ENCODE peak calls at places on chromosomes 11 and 22, in six cellular contexts. One of them, this sample, is unnamed.

GRCh38 chr11:16780698-16781550 is 42.5 kb downstream of the C11orf58 start:
- DNase-seq in activated naive CD4-positive, alpha-beta T cell treated with anti-CD3 and anti-CD28 coated beads, Interleukin-2, amount 10 ng/mL, durations not matched to agents 7 days and 5 days: no peak
- DNase-seq in ELR: no peak
- DNase-seq in ACHN: no peak
- DNase-seq in heart right ventricle: no peak
- DNase-seq in GM12892: no peak
- DNase-seq in this sample: no peak

GRCh38 chr11:8333431-8334401 is 70.0 kb upstream of the LMO1 start:
- DNase-seq in activated naive CD4-positive, alpha-beta T cell treated with anti-CD3 and anti-CD28 coated beads, Interleukin-2, amount 10 ng/mL, durations not matched to agents 7 days and 5 days: no peak
- DNase-seq in heart right ventricle: no peak
- DNase-seq in GM12892: no peak
- DNase-seq in ELR: peak; percentile 64
- DNase-seq in ACHN: peak; percentile 24
- DNase-seq in this sample: no peak

GRCh38 chr11:94652735-94653284 is 85.6 kb downstream of the PIWIL4 start:
- DNase-seq in activated naive CD4-positive, alpha-beta T cell treated with anti-CD3 and anti-CD28 coated beads, Interleukin-2, amount 10 ng/mL, durations not matched to agents 7 days and 5 days: no peak
- DNase-seq in heart right ventricle: no peak
- DNase-seq in GM12892: no peak
- DNase-seq in ELR: no peak
- DNase-seq in ACHN: no peak
- DNase-seq in this sample: no peak

GRCh38 chr22:20021196-20022181 is 579 bp downstream of the TANGO2 start:
- DNase-seq in activated naive CD4-positive, alpha-beta T cell treated with anti-CD3 and anti-CD28 coated beads, Interleukin-2, amount 10 ng/mL, durations not matched to agents 7 days and 5 days: no peak
- DNase-seq in ELR: peak; percentile 46
- DNase-seq in ACHN: peak; percentile 8
- DNase-seq in GM12892: no peak
- DNase-seq in heart right ventricle: peak; percentile 69
- DNase-seq in this sample: peak; percentile 92

GRCh38 chr11:24575392-24575791 is 78.5 kb downstream of the LUZP2 start:
- DNase-seq in ELR: peak; percentile 80
- DNase-seq in ACHN: peak; percentile 4
- DNase-seq in activated naive CD4-positive, alpha-beta T cell treated with anti-CD3 and anti-CD28 coated beads, Interleukin-2, amount 10 ng/mL, durations not matched to agents 7 days and 5 days: no peak
- DNase-seq in GM12892: no peak
- DNase-seq in heart right ventricle: no peak
- DNase-seq in this sample: no peak

GRCh38 chr11:120289426-120289825 is 35.7 kb upstream of the TLCD5 start:
- DNase-seq in activated naive CD4-positive, alpha-beta T cell treated with anti-CD3 and anti-CD28 coated beads, Interleukin-2, amount 10 ng/mL, durations not matched to agents 7 days and 5 days: no peak
- DNase-seq in ACHN: no peak
- DNase-seq in ELR: no peak
- DNase-seq in GM12892: no peak
- DNase-seq in heart right ventricle: no peak
- DNase-seq in this sample: no peak

GRCh38 chr22:22733881-22734373 is 89.5 kb downstream of the GGTLC2 start:
- DNase-seq in GM12892: no peak
- DNase-seq in ACHN: no peak
- DNase-seq in activated naive CD4-positive, alpha-beta T cell treated with anti-CD3 and anti-CD28 coated beads, Interleukin-2, amount 10 ng/mL, durations not matched to agents 7 days and 5 days: no peak
- DNase-seq in ELR: no peak
- DNase-seq in heart right ventricle: no peak
- DNase-seq in this sample: no peak

GRCh38 chr11:83543918-83544491 is 257.8 kb upstream of the CCDC90B start:
- DNase-seq in activated naive CD4-positive, alpha-beta T cell treated with anti-CD3 and anti-CD28 coated beads, Interleukin-2, amount 10 ng/mL, durations not matched to agents 7 days and 5 days: no peak
- DNase-seq in ACHN: no peak
- DNase-seq in heart right ventricle: no peak
- DNase-seq in ELR: no peak
- DNase-seq in GM12892: no peak
- DNase-seq in this sample: no peak

GRCh38 chr11:69534166-69534530 is 52.7 kb downstream of the LINC01488 start:
- DNase-seq in GM12892: no peak
- DNase-seq in activated naive CD4-positive, alpha-beta T cell treated with anti-CD3 and anti-CD28 coated beads, Interleukin-2, amount 10 ng/mL, durations not matched to agents 7 days and 5 days: no peak
- DNase-seq in ELR: no peak
- DNase-seq in heart right ventricle: no peak
- DNase-seq in ACHN: no peak
- DNase-seq in this sample: no peak

GRCh38 chr22:46588279-46589140 is 31.7 kb upstream of the GRAMD4 start:
- DNase-seq in ACHN: no peak
- DNase-seq in activated naive CD4-positive, alpha-beta T cell treated with anti-CD3 and anti-CD28 coated beads, Interleukin-2, amount 10 ng/mL, durations not matched to agents 7 days and 5 days: no peak
- DNase-seq in heart right ventricle: peak; percentile 72
- DNase-seq in ELR: no peak
- DNase-seq in GM12892: no peak
- DNase-seq in this sample: no peak

GRCh38 chr11:85810871-85811611 is at the start of gene SYTL2:
- DNase-seq in ELR: peak; percentile 73
- DNase-seq in GM12892: peak; percentile 49
- DNase-seq in ACHN: peak; percentile 71
- DNase-seq in heart right ventricle: peak; percentile 80
- DNase-seq in activated naive CD4-positive, alpha-beta T cell treated with anti-CD3 and anti-CD28 coated beads, Interleukin-2, amount 10 ng/mL, durations not matched to agents 7 days and 5 days: peak; percentile 84
- DNase-seq in this sample: peak; percentile 43

GRCh38 chr22:45867906-45868555 is 108.9 kb downstream of the WNT7B start:
- DNase-seq in activated naive CD4-positive, alpha-beta T cell treated with anti-CD3 and anti-CD28 coated beads, Interleukin-2, amount 10 ng/mL, durations not matched to agents 7 days and 5 days: no peak
- DNase-seq in ELR: no peak
- DNase-seq in ACHN: no peak
- DNase-seq in heart right ventricle: no peak
- DNase-seq in GM12892: no peak
- DNase-seq in this sample: no peak

GRCh38 chr11:123251656-123252344 is 56.8 kb upstream of the CLMP start:
- DNase-seq in heart right ventricle: peak; percentile 70
- DNase-seq in ELR: no peak
- DNase-seq in activated naive CD4-positive, alpha-beta T cell treated with anti-CD3 and anti-CD28 coated beads, Interleukin-2, amount 10 ng/mL, durations not matched to agents 7 days and 5 days: no peak
- DNase-seq in ACHN: no peak
- DNase-seq in GM12892: no peak
- DNase-seq in this sample: peak; percentile 34

GRCh38 chr11:11842426-11843008 is 745 bp downstream of the USP47 start:
- DNase-seq in ACHN: peak; percentile 77
- DNase-seq in GM12892: no peak
- DNase-seq in activated naive CD4-positive, alpha-beta T cell treated with anti-CD3 and anti-CD28 coated beads, Interleukin-2, amount 10 ng/mL, durations not matched to agents 7 days and 5 days: peak; percentile 73
- DNase-seq in ELR: peak; percentile 79
- DNase-seq in heart right ventricle: no peak
- DNase-seq in this sample: peak; percentile 70

GRCh38 chr11:24760681-24761080 is 263.8 kb downstream of the LUZP2 start:
- DNase-seq in heart right ventricle: no peak
- DNase-seq in GM12892: no peak
- DNase-seq in ACHN: no peak
- DNase-seq in ELR: peak; percentile 35
- DNase-seq in activated naive CD4-positive, alpha-beta T cell treated with anti-CD3 and anti-CD28 coated beads, Interleukin-2, amount 10 ng/mL, durations not matched to agents 7 days and 5 days: no peak
- DNase-seq in this sample: no peak

GRCh38 chr11:20368441-20368840 is 4.9 kb downstream of the HTATIP2 start:
- DNase-seq in GM12892: no peak
- DNase-seq in ELR: peak; percentile 32
- DNase-seq in activated naive CD4-positive, alpha-beta T cell treated with anti-CD3 and anti-CD28 coated beads, Interleukin-2, amount 10 ng/mL, durations not matched to agents 7 days and 5 days: no peak
- DNase-seq in heart right ventricle: no peak
- DNase-seq in ACHN: peak; percentile 31
- DNase-seq in this sample: no peak

This sample was measured in gastrocnemius medialis.